ENCODE peak calls at places on chromosomes 4 and X, in four cellular contexts. One of them, this sample, is unnamed.

GRCh38 chrX:153831435-153832150 is 1.2 kb upstream of the PDZD4 start:
- DNase-seq in HuH-7.5: no peak
- DNase-seq in H7: peak
- DNase-seq in Ammon's horn: no peak
- DNase-seq in this sample: no peak

GRCh38 chrX:41785685-41786084 is 61.7 kb downstream of the GPR82 start:
- DNase-seq in H7: no peak
- DNase-seq in HuH-7.5: no peak
- DNase-seq in Ammon's horn: no peak
- DNase-seq in this sample: no peak

GRCh38 chr4:74503580-74503979 is 58.6 kb downstream of the AREG start:
- DNase-seq in Ammon's horn: no peak
- DNase-seq in HuH-7.5: no peak
- DNase-seq in H7: no peak
- DNase-seq in this sample: no peak

GRCh38 chr4:84887824-84888223 is 78.7 kb downstream of the WDFY3 start:
- DNase-seq in HuH-7.5: no peak
- DNase-seq in H7: no peak
- DNase-seq in Ammon's horn: no peak
- DNase-seq in this sample: no peak

GRCh38 chr4:147830987-147831386 is 99.1 kb downstream of the ARHGAP10 start:
- DNase-seq in H7: no peak
- DNase-seq in HuH-7.5: no peak
- DNase-seq in Ammon's horn: no peak
- DNase-seq in this sample: no peak

GRCh38 chrX:70470850-70471289 is 26.2 kb downstream of the DLG3 start:
- DNase-seq in HuH-7.5: no peak
- DNase-seq in H7: no peak
- DNase-seq in Ammon's horn: no peak
- DNase-seq in this sample: no peak

GRCh38 chrX:30576881-30577280 is 685 bp downstream of the TASL start:
- DNase-seq in HuH-7.5: no peak
- DNase-seq in H7: no peak
- DNase-seq in Ammon's horn: no peak
- DNase-seq in this sample: no peak

GRCh38 chrX:153969904-153970397 is 1.7 kb downstream of the HCFC1 start:
- DNase-seq in Ammon's horn: peak
- DNase-seq in H7: peak
- DNase-seq in HuH-7.5: no peak
- DNase-seq in this sample: no peak

GRCh38 chrX:77441479-77441878 is 5.7 kb upstream of the FGF16 start:
- DNase-seq in HuH-7.5: no peak
- DNase-seq in Ammon's horn: no peak
- DNase-seq in H7: no peak
- DNase-seq in this sample: no peak

GRCh38 chrX:103831803-103832544 is at the start of gene RAB9B:
- DNase-seq in HuH-7.5: peak
- DNase-seq in H7: peak
- DNase-seq in Ammon's horn: peak
- DNase-seq in this sample: peak

GRCh38 chr4:24922988-24923387 is 10.1 kb upstream of the CCDC149 start:
- DNase-seq in HuH-7.5: no peak
- DNase-seq in Ammon's horn: no peak
- DNase-seq in H7: no peak
- DNase-seq in this sample: no peak

GRCh38 chr4:25123236-25123635 is 37.0 kb downstream of the SEPSECS start:
- DNase-seq in Ammon's horn: no peak
- DNase-seq in H7: no peak
- DNase-seq in HuH-7.5: no peak
- DNase-seq in this sample: no peak

GRCh38 chr4:168666531-168666930 is 169.7 kb downstream of the PALLD start:
- DNase-seq in Ammon's horn: no peak
- DNase-seq in HuH-7.5: no peak
- DNase-seq in H7: no peak
- DNase-seq in this sample: no peak

GRCh38 chr4:113145519-113146291 is 96.3 kb downstream of the ANK2 start:
- DNase-seq in Ammon's horn: peak
- DNase-seq in HuH-7.5: no peak
- DNase-seq in H7: peak
- DNase-seq in this sample: peak

GRCh38 chr4:8615921-8616787 is 23.6 kb downstream of the CPZ start:
- DNase-seq in H7: no peak
- DNase-seq in HuH-7.5: no peak
- DNase-seq in Ammon's horn: no peak
- DNase-seq in this sample: no peak

GRCh38 chrX:17580529-17581155 is 156.7 kb upstream of the SCML1 start:
- DNase-seq in H7: no peak
- DNase-seq in Ammon's horn: no peak
- DNase-seq in HuH-7.5: no peak
- DNase-seq in this sample: no peak

GRCh38 chrX:35826503-35826902 is 28.4 kb downstream of the MAGEB16 start:
- DNase-seq in Ammon's horn: no peak
- DNase-seq in HuH-7.5: no peak
- DNase-seq in H7: no peak
- DNase-seq in this sample: no peak

GRCh38 chr4:128654465-128654864 is 155.0 kb upstream of the JADE1 start:
- DNase-seq in Ammon's horn: no peak
- DNase-seq in HuH-7.5: no peak
- DNase-seq in H7: no peak
- DNase-seq in this sample: no peak

GRCh38 chrX:74118503-74118902 is 185.5 kb upstream of the ZCCHC13 start:
- DNase-seq in HuH-7.5: no peak
- DNase-seq in Ammon's horn: no peak
- DNase-seq in H7: no peak
- DNase-seq in this sample: no peak

GRCh38 chr4:53962516-53963225 is 101.7 kb downstream of the CHIC2 start:
- DNase-seq in H7: no peak
- DNase-seq in Ammon's horn: peak
- DNase-seq in HuH-7.5: no peak
- DNase-seq in this sample: no peak

GRCh38 chr4:17502764-17503163 is 9.1 kb downstream of the QDPR start:
- DNase-seq in HuH-7.5: no peak
- DNase-seq in H7: no peak
- DNase-seq in Ammon's horn: no peak
- DNase-seq in this sample: no peak

GRCh38 chr4:18689308-18689915 is 667.9 kb upstream of the LCORL start:
- DNase-seq in Ammon's horn: peak
- DNase-seq in HuH-7.5: no peak
- DNase-seq in H7: peak
- DNase-seq in this sample: peak

GRCh38 chr4:41106694-41107419 is 107.5 kb downstream of the APBB2 start:
- DNase-seq in H7: no peak
- DNase-seq in HuH-7.5: no peak
- DNase-seq in Ammon's horn: no peak
- DNase-seq in this sample: no peak

GRCh38 chr4:53748328-53748772 is 157.1 kb upstream of the LNX1 start:
- DNase-seq in Ammon's horn: peak
- DNase-seq in HuH-7.5: no peak
- DNase-seq in H7: no peak
- DNase-seq in this sample: no peak

GRCh38 chrX:2696698-2697215 is 5.7 kb downstream of the CD99 start:
- DNase-seq in HuH-7.5: no peak
- DNase-seq in H7: no peak
- DNase-seq in Ammon's horn: peak
- DNase-seq in this sample: no peak

GRCh38 chr4:111849726-111850284 is 295.4 kb upstream of the FAM241A start:
- DNase-seq in Ammon's horn: no peak
- DNase-seq in HuH-7.5: no peak
- DNase-seq in H7: no peak
- DNase-seq in this sample: no peak

GRCh38 chr4:160180206-160180605 is 1077.3 kb downstream of the RAPGEF2 start:
- DNase-seq in H7: no peak
- DNase-seq in HuH-7.5: no peak
- DNase-seq in Ammon's horn: no peak
- DNase-seq in this sample: no peak

GRCh38 chr4:48790581-48790980 is 10.5 kb upstream of the FRYL start:
- DNase-seq in HuH-7.5: no peak
- DNase-seq in H7: no peak
- DNase-seq in Ammon's horn: no peak
- DNase-seq in this sample: no peak

GRCh38 chr4:39825741-39826231 is 127.8 kb downstream of the UBE2K start:
- DNase-seq in Ammon's horn: no peak
- DNase-seq in HuH-7.5: no peak
- DNase-seq in H7: no peak
- DNase-seq in this sample: no peak

GRCh38 chr4:111639876-111640275 is 505.4 kb upstream of the FAM241A start:
- DNase-seq in H7: no peak
- DNase-seq in HuH-7.5: no peak
- DNase-seq in Ammon's horn: no peak
- DNase-seq in this sample: no peak